ENCODE peak calls at places on chromosomes 6 and 20, in eight cellular contexts. J, I, L, T, G, Z, X and Y are unnamed samples.

GRCh38 chr6:42162384-42162783 is 10.8 kb upstream of the GUCA1A start:
- DNase-seq in J (no peak), I (no peak), L (no peak), T (no peak), G (no peak), Z (no peak), X (no peak), Y (no peak)

GRCh38 chr20:53040678-53041674 is 68.8 kb downstream of the TSHZ2 start:
- DNase-seq in J (no peak), I (peak; percentile 62), L (no peak), T (no peak), G (peak; percentile 52), Z (no peak), X (peak; percentile 10), Y (peak; percentile 73)

GRCh38 chr6:68635706-68636513 is 828 bp downstream of the ADGRB3 start:
- DNase-seq in J (no peak), I (peak; percentile 22), L (peak; percentile 42), T (peak; percentile 9), G (peak; percentile 25), Z (no peak), X (peak; percentile 53), Y (no peak)

GRCh38 chr6:75103411-75103810 is 102.4 kb downstream of the COL12A1 start:
- DNase-seq in J (no peak), I (no peak), L (no peak), T (no peak), G (no peak), Z (no peak), X (no peak), Y (no peak)

GRCh38 chr20:57747889-57748456 is 38.2 kb upstream of the PMEPA1 start:
- DNase-seq in J (no peak), I (peak; percentile 19), L (no peak), T (no peak), G (no peak), Z (no peak), X (no peak), Y (no peak)

GRCh38 chr6:145044606-145045275 is 690.6 kb downstream of the EPM2A start:
- DNase-seq in J (peak; percentile 49), I (no peak), L (peak; percentile 90), T (no peak), G (no peak), Z (no peak), X (peak; percentile 75), Y (peak; percentile 93)

GRCh38 chr20:50211065-50211464 is 20.4 kb downstream of the CEBPB start:
- DNase-seq in J (no peak), I (no peak), L (no peak), T (no peak), G (no peak), Z (no peak), X (no peak), Y (no peak)

GRCh38 chr20:1173698-1174097 is 11.1 kb downstream of the TMEM74B start:
- DNase-seq in J (no peak), I (no peak), L (no peak), T (no peak), G (no peak), Z (no peak), X (no peak), Y (no peak)

GRCh38 chr6:134732761-134733160 is 217.1 kb downstream of the ALDH8A1 start:
- DNase-seq in J (no peak), I (no peak), L (no peak), T (no peak), G (no peak), Z (no peak), X (no peak), Y (peak; percentile 21)

GRCh38 chr6:42467651-42468050 is 15.9 kb upstream of the TRERF1 start:
- DNase-seq in J (no peak), I (no peak), L (no peak), T (no peak), G (no peak), Z (no peak), X (no peak), Y (no peak)

GRCh38 chr6:149431905-149432775 is 32.1 kb downstream of the SUMO4 start:
- DNase-seq in J (peak; percentile 80), I (peak; percentile 89), L (peak; percentile 86), T (peak; percentile 87), G (peak; percentile 95), Z (peak; percentile 92), X (peak; percentile 83), Y (peak; percentile 81)

GRCh38 chr20:953742-954141 is 37.6 kb upstream of the ANGPT4 start:
- DNase-seq in J (no peak), I (no peak), L (peak; percentile 4), T (no peak), G (no peak), Z (no peak), X (no peak), Y (peak; percentile 5)

GRCh38 chr6:105226598-105227291 is 46.9 kb upstream of the POPDC3 start:
- DNase-seq in J (no peak), I (no peak), L (peak; percentile 19), T (no peak), G (no peak), Z (no peak), X (no peak), Y (peak; percentile 52)

GRCh38 chr6:158630944-158631616 is 13.5 kb downstream of the DYNLT1 start:
- DNase-seq in J (no peak), I (peak; percentile 73), L (peak; percentile 61), T (peak; percentile 70), G (peak; percentile 87), Z (peak; percentile 63), X (peak; percentile 60), Y (peak; percentile 73)

DNA sequence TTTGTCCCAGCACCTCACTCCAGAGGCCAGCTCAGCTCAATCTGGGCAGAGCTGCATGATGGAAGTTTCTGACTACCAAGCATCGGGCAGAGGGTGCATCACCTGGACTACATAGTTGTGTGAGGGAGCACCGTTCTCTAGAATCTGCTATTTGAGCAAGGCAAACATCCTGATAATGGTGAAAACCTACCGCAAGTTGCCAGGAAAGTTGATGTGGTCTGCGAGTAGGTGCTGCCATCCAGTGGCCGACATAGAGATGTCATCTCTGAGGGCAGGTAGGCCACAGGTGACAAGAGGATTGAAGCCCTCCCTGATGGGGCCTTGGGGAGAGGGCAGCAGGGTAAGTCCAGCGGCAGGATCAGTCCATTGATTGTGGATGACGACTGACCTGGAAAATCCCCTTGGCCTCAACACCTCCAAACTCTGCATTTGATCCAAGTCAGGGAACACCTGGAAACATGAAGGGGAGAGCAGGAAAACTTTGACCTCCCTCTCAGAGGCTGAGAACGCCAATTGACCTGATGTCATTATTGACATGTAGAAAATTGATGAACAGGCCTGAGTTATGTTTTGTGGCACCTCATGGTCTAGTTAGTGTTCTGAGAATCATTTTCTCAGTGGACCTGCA is 3.9 kb upstream of the LPA start:
- DNase-seq in J (no peak), I (no peak), L (peak; percentile 1), T (peak; percentile 23), G (no peak), Z (no peak), X (no peak), Y (no peak)
- TF ChIP-seq CTCF in J (no peak), I (no peak), L (no peak), T (peak; percentile 39), G (no peak), Z (peak; percentile 47), X (no peak), Y (peak; percentile 11)

GRCh38 chr6:7146079-7146828 is 38.5 kb downstream of the RREB1 start:
- DNase-seq in J (no peak), I (peak; percentile 48), L (peak; percentile 78), T (peak; percentile 76), G (peak; percentile 81), Z (peak; percentile 76), X (peak; percentile 76), Y (peak; percentile 69)
- H3K4me3 ChIP-seq in J (no peak overlapping the region), I (no peak overlapping the region), L (no peak overlapping the region), T (no peak overlapping the region), G (peak overlapping the region; percentile 1), Z (no peak overlapping the region), X (no peak overlapping the region), Y (no peak overlapping the region)

GRCh38 chr20:47448429-47448828 is 53.3 kb upstream of the NCOA3 start:
- DNase-seq in J (no peak), I (no peak), L (no peak), T (no peak), G (no peak), Z (no peak), X (no peak), Y (no peak)

GRCh38 chr20:47440857-47441773 is 60.6 kb upstream of the NCOA3 start:
- DNase-seq in J (no peak), I (no peak), L (no peak), T (no peak), G (no peak), Z (no peak), X (no peak), Y (peak; percentile 40)

GRCh38 chr20:47445291-47445690 is 56.4 kb upstream of the NCOA3 start:
- DNase-seq in J (no peak), I (no peak), L (no peak), T (no peak), G (no peak), Z (no peak), X (peak; percentile 38), Y (no peak)

GRCh38 chr20:47441774-47442150 is 59.9 kb upstream of the NCOA3 start:
- DNase-seq in J (no peak), I (no peak), L (no peak), T (no peak), G (no peak), Z (no peak), X (no peak), Y (no peak)

DNA sequence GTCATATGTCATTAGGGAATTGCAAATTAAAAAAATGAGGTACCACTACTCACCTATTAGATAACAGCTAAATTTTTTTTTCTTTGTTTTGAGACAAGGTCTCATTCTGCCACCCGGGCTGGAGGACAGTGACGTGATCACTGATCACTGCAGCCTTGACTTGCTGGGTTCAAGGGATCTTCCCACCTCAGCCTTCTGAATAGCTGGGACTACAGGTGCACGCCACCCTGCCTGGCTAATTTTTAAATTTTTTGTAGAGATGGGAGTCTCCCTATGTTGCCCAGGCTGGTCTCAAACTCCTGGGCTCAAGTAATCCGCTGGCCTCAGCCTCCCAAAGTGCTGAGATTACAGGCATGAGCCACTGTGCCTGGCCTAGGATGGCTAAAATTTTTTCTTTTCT is 57.1 kb upstream of the NCOA3 start:
- DNase-seq in J (no peak), I (no peak), L (no peak), T (no peak), G (no peak), Z (no peak), X (no peak), Y (no peak)
- TF ChIP-seq CTCF in J (no peak), I (no peak), L (no peak), T (no peak), G (no peak), Z (no peak), X (no peak), Y (no peak)

GRCh38 chr6:108844135-108844534 is 4.1 kb upstream of the ARMC2 start:
- DNase-seq in J (no peak), I (no peak), L (no peak), T (no peak), G (no peak), Z (no peak), X (no peak), Y (no peak)

GRCh38 chr6:108841377-108841855 is 6.8 kb upstream of the ARMC2 start:
- DNase-seq in J (no peak), I (no peak), L (no peak), T (no peak), G (peak; percentile 57), Z (peak; percentile 50), X (no peak), Y (no peak)

GRCh38 chr6:108846628-108847027 is 1.6 kb upstream of the ARMC2 start:
- DNase-seq in J (no peak), I (no peak), L (no peak), T (no peak), G (no peak), Z (no peak), X (no peak), Y (no peak)

GRCh38 chr6:108847738-108848115 is 495 bp upstream of the ARMC2 start:
- DNase-seq in J (no peak), I (no peak), L (no peak), T (no peak), G (no peak), Z (no peak), X (no peak), Y (no peak)

GRCh38 chr6:108844632-108845031 is 3.6 kb upstream of the ARMC2 start:
- DNase-seq in J (no peak), I (no peak), L (no peak), T (no peak), G (no peak), Z (no peak), X (no peak), Y (no peak)
- H3K4me3 ChIP-seq in J (no peak overlapping the region), I (no peak overlapping the region), L (no peak overlapping the region), T (no peak overlapping the region), G (no peak overlapping the region), Z (no peak overlapping the region), X (no peak overlapping the region), Y (no peak overlapping the region)